ENCODE peak calls at places on chromosome 20, in four cellular contexts. U, H, C and K are unnamed samples.

GRCh38 chr20:3836132-3836531 is 10.5 kb upstream of the MAVS start:
- DNase-seq in U (no peak), C (no peak), H (no peak), K (no peak)

GRCh38 chr20:58841539-58842264 is 9.0 kb downstream of the GNAS-AS1 start:
- DNase-seq in H (no peak), U (no peak), C (no peak), K (no peak)

GRCh38 chr20:5504061-5504739 is 187.4 kb upstream of the PROKR2 start:
- DNase-seq in C (no peak), H (peak; percentile 69), U (peak; percentile 73), K (no peak)

GRCh38 chr20:57526885-57527566 is 2.1 kb upstream of the CTCFL start:
- DNase-seq in C (no peak), U (no peak), H (no peak), K (no peak)

GRCh38 chr20:12093062-12093796 is 175.5 kb downstream of the BTBD3 start:
- DNase-seq in H (no peak), U (no peak), C (no peak), K (no peak)

GRCh38 chr20:8089668-8090067 is 42.4 kb upstream of the PLCB1 start:
- DNase-seq in H (no peak), C (no peak), U (no peak), K (no peak)

GRCh38 chr20:51284161-51284560 is 258.4 kb downstream of the NFATC2 start:
- DNase-seq in U (no peak), H (no peak), C (no peak), K (no peak)

GRCh38 chr20:9458075-9458818 is 56.1 kb upstream of the LAMP5 start:
- DNase-seq in U (peak; percentile 32), H (no peak), C (no peak), K (peak; percentile 34)

GRCh38 chr20:7723284-7723683 is 217.0 kb downstream of the HAO1 start:
- DNase-seq in U (no peak), H (peak; percentile 11), C (no peak), K (no peak)